ENCODE peak calls at places on chromosomes 12 and 14, in four cellular contexts. One of them, this sample, is unnamed.

GRCh38 chr14:59252772-59253500 is 64.5 kb downstream of the DAAM1 start:
- DNase-seq in GM06990: no peak
- DNase-seq in spleen: no peak
- DNase-seq in psoas muscle: no peak
- DNase-seq in this sample: no peak

GRCh38 chr12:55932546-55932919 is 1.6 kb downstream of the DGKA start:
- DNase-seq in GM06990: no peak
- DNase-seq in spleen: peak; percentile 79
- DNase-seq in psoas muscle: no peak
- DNase-seq in this sample: peak; percentile 50

GRCh38 chr12:84355561-84355960 is 557.0 kb downstream of the SLC6A15 start:
- DNase-seq in GM06990: no peak
- DNase-seq in spleen: no peak
- DNase-seq in psoas muscle: no peak
- DNase-seq in this sample: no peak

GRCh38 chr14:51481643-51482042 is 170.1 kb upstream of the FRMD6 start:
- DNase-seq in GM06990: no peak
- DNase-seq in spleen: no peak
- DNase-seq in psoas muscle: no peak
- DNase-seq in this sample: no peak

GRCh38 chr12:34604631-34605509 is 582.6 kb downstream of the ALG10 start:
- DNase-seq in GM06990: no peak
- DNase-seq in spleen: peak; percentile 52
- DNase-seq in psoas muscle: no peak
- DNase-seq in this sample: no peak

GRCh38 chr12:131066886-131067490 is 113.3 kb downstream of the ADGRD1 start:
- DNase-seq in GM06990: no peak
- DNase-seq in spleen: peak; percentile 50
- DNase-seq in psoas muscle: no peak
- DNase-seq in this sample: no peak

GRCh38 chr14:99726538-99727095 is 42.5 kb downstream of the CYP46A1 start:
- DNase-seq in GM06990: no peak
- DNase-seq in spleen: no peak
- DNase-seq in psoas muscle: no peak
- DNase-seq in this sample: no peak

GRCh38 chr12:176321-177181 is 37.4 kb downstream of the SLC6A12 start:
- DNase-seq in GM06990: no peak
- DNase-seq in spleen: no peak
- DNase-seq in psoas muscle: no peak
- DNase-seq in this sample: peak; percentile 68

GRCh38 chr12:131832393-131833231 is 4.4 kb downstream of the MMP17 start:
- DNase-seq in GM06990: no peak
- DNase-seq in spleen: no peak
- DNase-seq in psoas muscle: peak; percentile 74
- DNase-seq in this sample: no peak

GRCh38 chr12:114221976-114222630 is 183.8 kb downstream of the TBX5 start:
- DNase-seq in GM06990: no peak
- DNase-seq in spleen: no peak
- DNase-seq in psoas muscle: no peak
- DNase-seq in this sample: no peak

GRCh38 chr12:54028324-54029201 is at the start of gene HOXC6:
- DNase-seq in GM06990: no peak
- DNase-seq in spleen: peak; percentile 29
- DNase-seq in psoas muscle: peak; percentile 65
- DNase-seq in this sample: no peak

DNA sequence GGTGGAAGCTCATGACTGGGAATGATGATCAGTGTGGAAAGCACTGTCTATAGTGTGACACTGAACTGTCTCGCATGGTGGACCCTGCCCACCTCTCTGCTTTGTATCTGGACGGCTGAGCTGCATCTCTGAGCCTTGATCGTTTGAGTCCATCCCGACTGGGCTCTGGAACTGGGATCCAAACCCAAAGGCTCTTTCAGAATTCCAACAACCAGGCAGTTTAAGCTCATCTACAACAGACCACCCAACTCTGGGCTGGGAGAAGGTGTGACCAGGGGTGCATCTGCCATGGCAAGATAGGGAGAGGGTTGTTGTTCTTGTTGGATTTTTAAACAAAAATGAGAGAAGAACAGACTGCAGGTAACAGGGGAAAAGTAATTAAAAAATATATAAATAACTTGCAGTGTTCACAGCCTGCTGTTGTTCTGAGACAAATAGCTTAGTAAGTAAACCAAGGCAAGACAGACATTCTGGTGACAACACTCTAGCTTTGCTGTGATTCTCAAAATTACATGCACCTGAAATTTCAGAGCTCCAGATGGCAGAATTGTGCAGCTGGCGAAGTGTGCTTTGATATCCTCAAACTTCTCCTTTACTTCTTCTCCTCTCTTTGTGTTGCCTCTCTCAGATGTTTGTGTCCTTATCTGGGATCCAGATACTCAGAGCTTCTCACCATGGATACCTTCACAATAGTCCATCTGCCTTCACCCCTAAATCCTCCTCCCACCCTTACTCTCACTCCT is 209.6 kb downstream of the EMP1 start:
- DNase-seq in GM06990: no peak
- DNase-seq in spleen: no peak
- DNase-seq in psoas muscle: no peak
- DNase-seq in this sample: no peak
- TF ChIP-seq CTCF in GM06990: no peak
- TF ChIP-seq CTCF in spleen: no peak
- TF ChIP-seq CTCF in psoas muscle: no peak
- TF ChIP-seq CTCF in this sample: no peak

DNA sequence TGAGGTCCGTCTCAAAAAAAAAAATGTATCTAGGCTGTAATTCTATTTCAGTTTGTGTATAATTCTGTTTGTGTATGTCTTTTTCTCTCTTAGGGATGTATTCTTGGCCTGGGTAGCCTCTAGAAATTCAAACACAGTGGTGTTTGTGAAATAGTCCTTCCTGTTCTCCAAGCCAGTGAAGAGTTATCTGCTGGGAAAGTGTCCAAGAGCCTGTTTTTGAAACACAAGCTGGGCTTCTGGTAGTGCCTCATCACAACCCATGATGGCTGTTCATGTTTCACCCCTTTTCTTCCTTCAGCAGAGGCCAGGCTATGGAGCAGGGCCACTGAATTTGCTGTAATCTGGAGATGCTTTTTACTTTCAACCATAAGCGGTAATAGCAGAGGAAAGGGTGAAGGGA is 14.7 kb downstream of the METTL3 start:
- DNase-seq in GM06990: no peak
- DNase-seq in spleen: no peak
- DNase-seq in psoas muscle: no peak
- DNase-seq in this sample: no peak
- H3K36me3 ChIP-seq in GM06990: peaks cover 19% of the 10 kb centered on the region
- H3K36me3 ChIP-seq in spleen: peaks cover 100% of the 10 kb centered on the region
- H3K36me3 ChIP-seq in psoas muscle: peaks cover 100% of the 10 kb centered on the region
- H3K36me3 ChIP-seq in this sample: peaks cover 17% of the 10 kb centered on the region

DNA sequence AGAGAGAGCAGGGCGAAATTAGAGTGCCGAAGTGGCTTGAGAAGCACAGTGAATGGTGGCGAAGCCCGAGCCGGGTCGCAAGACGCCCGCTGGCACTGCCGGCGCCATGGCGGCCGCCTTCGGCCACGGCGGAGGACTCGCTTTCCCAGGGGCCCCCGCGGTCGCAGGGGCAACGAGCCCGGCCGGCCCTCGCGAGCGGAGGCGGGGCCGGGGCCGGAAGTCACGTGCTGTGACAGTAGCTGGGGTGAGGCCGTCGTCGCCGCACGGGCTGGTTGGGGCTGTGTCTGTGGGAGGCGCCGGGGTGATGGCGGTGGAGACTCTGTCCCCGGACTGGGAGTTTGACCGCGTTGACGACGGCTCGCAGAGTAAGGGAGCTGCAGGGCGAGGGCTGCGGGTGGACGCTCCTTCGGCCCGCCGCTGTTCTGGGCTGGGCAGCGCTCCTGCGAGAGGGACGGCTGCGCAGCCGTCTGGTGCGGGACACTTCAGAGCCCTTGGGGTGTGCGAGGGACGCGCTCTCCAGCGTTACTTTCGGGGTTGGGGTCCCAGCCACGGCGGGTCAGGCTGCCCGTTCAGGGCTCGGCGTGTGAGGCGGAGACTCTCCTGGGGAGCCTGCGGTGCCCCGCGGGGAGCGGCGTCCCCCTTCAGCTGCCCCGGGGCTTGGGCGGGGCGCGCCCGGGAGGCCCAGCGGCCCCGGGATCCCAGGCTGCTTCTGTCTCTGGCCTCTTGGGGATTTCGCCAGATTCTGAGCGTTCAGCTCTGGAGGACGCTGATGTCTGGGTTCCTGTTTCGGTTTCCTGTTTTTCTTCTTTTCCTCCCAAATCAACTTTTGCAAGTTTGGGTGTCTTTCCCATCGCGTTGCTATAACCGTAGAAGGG is at the start of gene WASHC4:
- DNase-seq in GM06990: peak; percentile 97
- DNase-seq in spleen: peak; percentile 100
- DNase-seq in psoas muscle: peak; percentile 96
- DNase-seq in this sample: peak; percentile 97
- TF ChIP-seq CTCF in GM06990: no peak
- TF ChIP-seq CTCF in spleen: no peak
- TF ChIP-seq CTCF in psoas muscle: no peak
- TF ChIP-seq CTCF in this sample: no peak

GRCh38 chr14:39087493-39087892 is 15.5 kb downstream of the SEC23A start:
- DNase-seq in GM06990: no peak
- DNase-seq in spleen: no peak
- DNase-seq in psoas muscle: no peak
- DNase-seq in this sample: no peak

GRCh38 chr14:39085933-39086332 is 17.1 kb downstream of the SEC23A start:
- DNase-seq in GM06990: no peak
- DNase-seq in spleen: no peak
- DNase-seq in psoas muscle: no peak
- DNase-seq in this sample: no peak

GRCh38 chr14:39094515-39094914 is 8.5 kb downstream of the SEC23A start:
- DNase-seq in GM06990: no peak
- DNase-seq in spleen: no peak
- DNase-seq in psoas muscle: no peak
- DNase-seq in this sample: no peak

GRCh38 chr14:39091716-39092115 is 11.3 kb downstream of the SEC23A start:
- DNase-seq in GM06990: no peak
- DNase-seq in spleen: no peak
- DNase-seq in psoas muscle: no peak
- DNase-seq in this sample: no peak

DNA sequence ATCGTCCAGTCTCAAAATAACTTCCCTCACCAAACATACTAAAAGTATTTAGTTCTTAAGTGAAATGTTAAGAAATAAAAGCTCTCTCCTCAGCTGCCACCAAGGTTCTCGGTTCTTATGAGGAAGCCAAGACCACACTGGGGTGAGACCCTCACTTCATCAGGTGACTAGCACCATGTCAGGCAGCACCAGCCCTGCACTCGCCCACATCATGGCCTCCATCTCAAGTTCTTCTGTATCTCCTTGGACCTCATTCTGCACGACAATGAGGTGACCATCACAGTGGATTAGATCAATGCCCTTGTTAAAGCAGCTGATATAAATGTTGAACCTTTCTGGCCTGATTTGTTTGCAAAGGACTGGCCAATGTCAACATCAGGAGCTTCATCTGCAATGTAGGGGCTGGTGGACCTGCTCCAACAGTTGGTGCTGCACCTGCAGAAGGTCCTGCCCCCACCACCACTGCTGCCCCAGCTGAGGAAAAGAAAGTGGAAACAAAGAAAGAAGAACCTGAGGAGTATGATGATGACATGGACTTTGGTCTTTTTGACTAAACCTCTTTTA is 12.4 kb downstream of the SEC23A start:
- DNase-seq in GM06990: no peak
- DNase-seq in spleen: no peak
- DNase-seq in psoas muscle: no peak
- DNase-seq in this sample: no peak
- H3K36me3 ChIP-seq in GM06990: peaks cover 8% of the 10 kb centered on the region
- H3K36me3 ChIP-seq in spleen: peaks cover 98% of the 10 kb centered on the region
- H3K36me3 ChIP-seq in psoas muscle: peaks cover 95% of the 10 kb centered on the region
- H3K36me3 ChIP-seq in this sample: peaks cover 15% of the 10 kb centered on the region

This sample was measured in colonic mucosa.